ENCODE peak calls at places on chromosomes 2 and 18, in six cellular contexts. N, R, F, K, X and S are unnamed samples.

GRCh38 chr2:208222351-208222750 is 32.5 kb downstream of the IDH1 start:
- DNase-seq in N (no peak), R (no peak), F (no peak), K (no peak), X (no peak), S (peak)

GRCh38 chr18:28854964-28855363 is 678.0 kb upstream of the CDH2 start:
- DNase-seq in N (no peak), R (no peak), F (peak), K (no peak), X (no peak), S (no peak)

GRCh38 chr18:65206551-65207260 is 544.1 kb upstream of the CDH7 start:
- DNase-seq in N (no peak), R (no peak), F (no peak), K (no peak), X (peak), S (no peak)

GRCh38 chr18:23837591-23837990 is 148.3 kb downstream of the LAMA3 start:
- DNase-seq in N (no peak), R (no peak), F (no peak), K (no peak), X (no peak), S (peak)

GRCh38 chr2:55163895-55164509 is 68.1 kb downstream of the CLHC1 start:
- DNase-seq in N (no peak), R (no peak), F (no peak), K (no peak), X (no peak), S (no peak)

GRCh38 chr2:40814621-40815020 is 362.7 kb upstream of the SLC8A1 start:
- DNase-seq in N (no peak), R (no peak), F (no peak), K (no peak), X (no peak), S (no peak)

GRCh38 chr2:49080681-49081080 is 73.6 kb downstream of the FSHR start:
- DNase-seq in N (no peak), R (no peak), F (no peak), K (no peak), X (no peak), S (no peak)

GRCh38 chr2:57720728-57721627 is 325.6 kb upstream of the VRK2 start:
- DNase-seq in N (peak), R (no peak), F (peak), K (peak), X (peak), S (peak)

GRCh38 chr18:12271376-12272235 is 17.4 kb downstream of the CIDEA start:
- DNase-seq in N (no peak), R (peak), F (peak), K (peak), X (peak), S (peak)

GRCh38 chr2:135963841-135964240 is 21.6 kb downstream of the DARS1 start:
- DNase-seq in N (no peak), R (no peak), F (no peak), K (no peak), X (no peak), S (peak)

GRCh38 chr2:127320067-127320466 is 26.1 kb upstream of the ERCC3 start:
- DNase-seq in N (no peak), R (no peak), F (no peak), K (no peak), X (no peak), S (no peak)

GRCh38 chr2:144071461-144071860 is 448.5 kb downstream of the ZEB2 start:
- DNase-seq in N (no peak), R (no peak), F (no peak), K (no peak), X (no peak), S (peak)

GRCh38 chr18:55024568-55024967 is 65.3 kb upstream of the CCDC68 start:
- DNase-seq in N (no peak), R (no peak), F (no peak), K (no peak), X (no peak), S (peak)

GRCh38 chr2:221205103-221205502 is 367.0 kb downstream of the EPHA4 start:
- DNase-seq in N (no peak), R (no peak), F (no peak), K (no peak), X (no peak), S (no peak)

GRCh38 chr2:108534577-108535379 is 508 bp downstream of the LIMS1 start:
- DNase-seq in N (peak), R (peak), F (peak), K (peak), X (peak), S (peak)

GRCh38 chr2:29202819-29203495 is 87.7 kb downstream of the CLIP4 start:
- DNase-seq in N (no peak), R (no peak), F (no peak), K (no peak), X (no peak), S (no peak)

GRCh38 chr18:2515408-2515807 is 55.9 kb downstream of the METTL4 start:
- DNase-seq in N (no peak), R (no peak), F (no peak), K (no peak), X (no peak), S (peak)

GRCh38 chr2:217538719-217539118 is 464.1 kb downstream of the TNS1 start:
- DNase-seq in N (no peak), R (no peak), F (no peak), K (no peak), X (no peak), S (no peak)

GRCh38 chr2:173249661-173250641 is 104.7 kb upstream of the CDCA7 start:
- DNase-seq in N (no peak), R (no peak), F (no peak), K (no peak), X (no peak), S (no peak)

GRCh38 chr2:61421611-61422010 is 49.3 kb downstream of the USP34 start:
- DNase-seq in N (peak), R (no peak), F (no peak), K (no peak), X (no peak), S (no peak)

GRCh38 chr2:66595556-66595955 is 160.6 kb downstream of the MEIS1 start:
- DNase-seq in N (no peak), R (no peak), F (no peak), K (no peak), X (no peak), S (no peak)

GRCh38 chr2:50335433-50335832 is 696.5 kb downstream of the NRXN1 start:
- DNase-seq in N (no peak), R (no peak), F (no peak), K (no peak), X (no peak), S (no peak)

GRCh38 chr2:120403676-120404075 is 57.7 kb downstream of the INHBB start:
- DNase-seq in N (no peak), R (no peak), F (no peak), K (no peak), X (no peak), S (peak)

GRCh38 chr18:22282311-22283235 is 113.2 kb downstream of the GATA6 start:
- DNase-seq in N (peak), R (no peak), F (no peak), K (no peak), X (no peak), S (peak)

GRCh38 chr18:3863593-3863992 is 413.6 kb downstream of the TGIF1 start:
- DNase-seq in N (no peak), R (no peak), F (no peak), K (no peak), X (no peak), S (no peak)

GRCh38 chr18:240175-240574 is 27.7 kb downstream of the THOC1 start:
- DNase-seq in N (no peak), R (no peak), F (no peak), K (no peak), X (no peak), S (no peak)

GRCh38 chr2:28510184-28510583 is 14.3 kb downstream of the PLB1 start:
- DNase-seq in N (no peak), R (no peak), F (peak), K (no peak), X (no peak), S (no peak)